ENCODE peak calls at places on chromosomes 4 and X, in four cellular contexts. D is activated CD8-positive, alpha-beta memory T cell treated with anti-CD3 and anti-CD28 coated beads for 48 hours; S is AG09309; K is SW480. I is an unnamed sample.

GRCh38 chr4:159607824-159608223 is 504.9 kb downstream of the RAPGEF2 start:
- DNase-seq in K (peak), S (no peak), D (no peak), I (no peak)

GRCh38 chr4:53510981-53511380 is 80.3 kb downstream of the LNX1 start:
- DNase-seq in S (no peak), K (no peak), D (no peak), I (no peak)

GRCh38 chr4:104519588-104519987 is 24.9 kb upstream of the CXXC4 start:
- DNase-seq in S (no peak), K (no peak), D (no peak), I (no peak)

GRCh38 chrX:41921492-41922124 is 1.7 kb downstream of the CASK start:
- DNase-seq in K (peak), D (no peak), S (peak), I (no peak)

GRCh38 chrX:134604701-134605271 is 53.5 kb downstream of the PLAC1 start:
- DNase-seq in K (peak), D (no peak), S (no peak), I (peak)

GRCh38 chr4:1459664-1460511 is 53.6 kb upstream of the NKX1-1 start:
- DNase-seq in K (no peak), S (no peak), D (no peak), I (no peak)

GRCh38 chr4:118918388-118918787 is 29.7 kb downstream of the SYNPO2 start:
- DNase-seq in K (no peak), S (peak), D (no peak), I (peak)

GRCh38 chr4:1199556-1200331 is 27.4 kb upstream of the SPON2 start:
- DNase-seq in D (no peak), K (no peak), S (no peak), I (peak)

GRCh38 chr4:90670183-90670582 is 543.0 kb downstream of the CCSER1 start:
- DNase-seq in D (no peak), S (no peak), K (no peak), I (no peak)

GRCh38 chr4:10117424-10118354 is 1.1 kb upstream of the WDR1 start:
- DNase-seq in D (no peak), S (no peak), K (no peak), I (peak)

GRCh38 chr4:48832571-48832970 is 1.7 kb downstream of the OCIAD1 start:
- DNase-seq in K (no peak), D (no peak), S (no peak), I (no peak)

GRCh38 chr4:5730993-5731975 is 20.3 kb downstream of the EVC start:
- DNase-seq in D (no peak), K (no peak), S (no peak), I (no peak)

GRCh38 chr4:86326399-86326798 is 33.5 kb downstream of the MAPK10 start:
- DNase-seq in S (no peak), K (no peak), D (no peak), I (no peak)

GRCh38 chr4:25081866-25082471 is 51.2 kb upstream of the LGI2 start:
- DNase-seq in K (no peak), S (no peak), D (no peak), I (no peak)

GRCh38 chr4:169144061-169144600 is 126.6 kb downstream of the SH3RF1 start:
- DNase-seq in D (no peak), S (no peak), K (no peak), I (no peak)

GRCh38 chr4:151624606-151625565 is 135.9 kb downstream of the GATB start:
- DNase-seq in K (no peak), S (no peak), D (no peak), I (no peak)

GRCh38 chr4:62898115-62898514 is 1511.1 kb downstream of the TECRL start:
- DNase-seq in D (no peak), K (no peak), S (no peak), I (no peak)

GRCh38 chr4:41880840-41881831 is 54.1 kb upstream of the TMEM33 start:
- DNase-seq in S (no peak), K (no peak), D (no peak), I (no peak)

GRCh38 chr4:112196446-112196845 is 35.1 kb upstream of the AP1AR start:
- DNase-seq in S (no peak), D (no peak), K (no peak), I (no peak)

GRCh38 chr4:111064342-111064993 is 441.6 kb upstream of the PITX2 start:
- DNase-seq in K (no peak), D (no peak), S (peak), I (no peak)